ENCODE peak calls at places on chromosomes 7 and 10, in six cellular contexts. Q, I, F, K, B and Z are unnamed samples.

GRCh38 chr10:99659868-99660366 is 608 bp downstream of the ENTPD7 start:
- DNase-seq in F (no peak), Q (no peak), K (peak; percentile 11), I (no peak), B (no peak), Z (no peak)

GRCh38 chr10:130720235-130720634 is 584.0 kb downstream of the GLRX3 start:
- DNase-seq in I (no peak), Q (no peak), F (no peak), K (no peak), B (no peak), Z (no peak)

GRCh38 chr10:71270301-71270777 is 48.7 kb upstream of the SLC29A3 start:
- DNase-seq in Q (no peak), F (peak; percentile 87), B (no peak), I (peak; percentile 24), K (peak; percentile 73), Z (peak; percentile 29)

GRCh38 chr7:34675749-34676374 is 17.8 kb downstream of the NPSR1 start:
- DNase-seq in K (peak; percentile 21), I (no peak), Q (no peak), F (peak; percentile 33), B (no peak), Z (no peak)

GRCh38 chr10:31166606-31167005 is 134.9 kb upstream of the ZNF438 start:
- DNase-seq in B (no peak), Q (no peak), K (no peak), F (no peak), I (no peak), Z (no peak)

GRCh38 chr10:22541900-22542299 is 172.5 kb downstream of the PIP4K2A start:
- DNase-seq in K (no peak), I (no peak), B (no peak), Q (no peak), F (no peak), Z (no peak)

GRCh38 chr7:143392875-143393266 is 11.7 kb downstream of the ZYX start:
- DNase-seq in Q (no peak), F (no peak), I (no peak), B (no peak), K (no peak), Z (no peak)

GRCh38 chr7:77680266-77680665 is 16.0 kb upstream of the RSBN1L start:
- DNase-seq in F (no peak), I (no peak), Q (no peak), K (no peak), B (no peak), Z (no peak)

GRCh38 chr7:39855325-39855674 is 94.8 kb upstream of the CDK13 start:
- DNase-seq in Q (no peak), B (no peak), I (no peak), F (no peak), K (no peak), Z (no peak)

GRCh38 chr7:51121945-51122425 is 194.6 kb downstream of the COBL start:
- DNase-seq in Q (no peak), F (no peak), B (no peak), K (peak; percentile 34), I (peak; percentile 37), Z (no peak)

GRCh38 chr7:55299273-55299967 is 65.7 kb upstream of the LANCL2 start:
- DNase-seq in Q (no peak), K (no peak), F (no peak), I (no peak), B (no peak), Z (no peak)

GRCh38 chr10:57535306-57535705 is 732.4 kb downstream of the IPMK start:
- DNase-seq in K (no peak), F (no peak), I (no peak), Q (no peak), B (no peak), Z (no peak)

GRCh38 chr10:52308251-52309031 is 5.6 kb upstream of the DKK1 start:
- DNase-seq in Q (no peak), F (peak; percentile 47), I (peak; percentile 46), B (no peak), K (peak; percentile 43), Z (peak; percentile 10)

GRCh38 chr10:96345250-96345649 is 13.6 kb downstream of the OPALIN start:
- DNase-seq in Q (no peak), B (no peak), F (no peak), K (no peak), I (no peak), Z (no peak)

GRCh38 chr7:157434701-157435100 is 97.9 kb downstream of the DNAJB6 start:
- DNase-seq in I (no peak), K (no peak), F (no peak), B (no peak), Q (no peak), Z (no peak)

GRCh38 chr10:10313099-10313875 is 704.4 kb upstream of the CELF2 start:
- DNase-seq in I (no peak), Q (no peak), B (no peak), K (no peak), F (peak; percentile 9), Z (no peak)

GRCh38 chr7:143205560-143206293 is 16.1 kb upstream of the TAS2R40 start:
- DNase-seq in B (no peak), Q (no peak), I (no peak), K (peak; percentile 95), F (no peak), Z (no peak)

GRCh38 chr10:106947643-106948042 is 216.9 kb downstream of the SORCS1 start:
- DNase-seq in B (no peak), I (no peak), Q (no peak), F (no peak), K (no peak), Z (no peak)

GRCh38 chr10:73076361-73077183 is 20.1 kb downstream of the P4HA1 start:
- DNase-seq in F (no peak), Q (peak; percentile 82), B (no peak), I (no peak), K (peak; percentile 80), Z (no peak)

GRCh38 chr7:33076737-33077136 is 14.2 kb upstream of the NT5C3A start:
- DNase-seq in I (no peak), B (no peak), Q (no peak), F (no peak), K (peak; percentile 20), Z (no peak)

GRCh38 chr7:134187893-134188292 is 60.8 kb downstream of the LRGUK start:
- DNase-seq in F (no peak), K (no peak), I (no peak), Q (no peak), B (no peak), Z (no peak)

GRCh38 chr10:50674469-50675254 is 50.9 kb upstream of the SGMS1 start:
- DNase-seq in F (no peak), Q (no peak), K (no peak), I (no peak), B (no peak), Z (no peak)

GRCh38 chr10:63103971-63104409 is 29.1 kb upstream of the NRBF2 start:
- DNase-seq in Q (no peak), K (no peak), I (no peak), F (no peak), B (no peak), Z (peak; percentile 12)

GRCh38 chr7:30802812-30803211 is 31.6 kb downstream of the MINDY4 start:
- DNase-seq in Q (no peak), B (no peak), K (no peak), F (no peak), I (no peak), Z (no peak)

GRCh38 chr10:125129076-125129458 is 31.3 kb downstream of the CTBP2 start:
- DNase-seq in I (no peak), K (no peak), F (no peak), Q (no peak), B (no peak), Z (no peak)

GRCh38 chr10:125629758-125630376 is 53.1 kb downstream of the TEX36 start:
- DNase-seq in I (no peak), K (peak; percentile 51), Q (no peak), B (no peak), F (peak; percentile 56), Z (no peak)

GRCh38 chr10:79286318-79286951 is 60.8 kb upstream of the PPIF start:
- DNase-seq in I (peak; percentile 78), F (no peak), Q (peak; percentile 94), B (peak; percentile 68), K (peak; percentile 100), Z (peak; percentile 65)

GRCh38 chr7:116977172-116977571 is 23.9 kb downstream of the ST7 start:
- DNase-seq in Q (no peak), K (no peak), I (no peak), F (no peak), B (no peak), Z (no peak)

GRCh38 chr10:52313350-52314006 is 603 bp upstream of the DKK1 start:
- DNase-seq in I (no peak), K (no peak), F (no peak), Q (no peak), B (no peak), Z (no peak)

GRCh38 chr10:114623661-114624294 is 34.3 kb downstream of the ABLIM1 start:
- DNase-seq in K (no peak), Q (no peak), F (no peak), B (no peak), I (no peak), Z (no peak)

GRCh38 chr10:5293691-5294550 is 70.8 kb upstream of the UCN3 start:
- DNase-seq in I (peak; percentile 69), Q (peak; percentile 92), K (peak; percentile 89), B (no peak), F (peak; percentile 37), Z (peak; percentile 84)

GRCh38 chr10:32377458-32378370 is 30.8 kb upstream of the EPC1 start:
- DNase-seq in Q (no peak), K (peak; percentile 90), B (no peak), I (no peak), F (no peak), Z (no peak)

GRCh38 chr10:24951201-24952145 is 933 bp downstream of the PRTFDC1 start:
- DNase-seq in B (no peak), F (no peak), K (peak; percentile 66), Q (no peak), I (no peak), Z (peak; percentile 8)

GRCh38 chr7:40987571-40987970 is 715.3 kb downstream of the INHBA start:
- DNase-seq in K (no peak), F (no peak), I (no peak), Q (no peak), B (no peak), Z (no peak)

GRCh38 chr10:70227548-70228320 is 5.5 kb downstream of the PPA1 start:
- DNase-seq in B (no peak), K (no peak), Q (no peak), I (no peak), F (no peak), Z (no peak)

GRCh38 chr7:147081117-147081516 is 964.5 kb downstream of the CNTNAP2 start:
- DNase-seq in I (no peak), B (no peak), K (no peak), F (no peak), Q (no peak), Z (no peak)

GRCh38 chr10:3107426-3107961 is 40.1 kb downstream of the PFKP start:
- DNase-seq in I (peak; percentile 68), F (peak; percentile 36), B (no peak), Q (peak; percentile 86), K (no peak), Z (no peak)

GRCh38 chr7:154789404-154789803 is 213.5 kb downstream of the PAXIP1 start:
- DNase-seq in B (no peak), K (no peak), F (peak; percentile 13), I (no peak), Q (no peak), Z (no peak)

GRCh38 chr7:17474724-17475344 is 176.4 kb downstream of the AHR start:
- DNase-seq in F (peak; percentile 9), B (no peak), I (no peak), K (no peak), Q (no peak), Z (no peak)